ENCODE peak calls at places on chromosome 20, in six cellular contexts. S is ovary, C is pancreas, O is astrocyte of the spinal cord, N is tibial artery, E is body of pancreas. B is an unnamed sample.

GRCh38 chr20:57663681-57664451 is 43.6 kb upstream of the ZBP1 start:
- DNase-seq in S (peak; percentile 30), C (no peak), O (no peak), N (peak; percentile 64), E (no peak), B (no peak)

GRCh38 chr20:40160151-40160550 is 528.9 kb downstream of the MAFB start:
- DNase-seq in S (peak; percentile 33), C (no peak), O (peak; percentile 55), N (peak; percentile 75), E (peak; percentile 35), B (peak; percentile 73)

GRCh38 chr20:22768779-22769178 is 184.4 kb upstream of the FOXA2 start:
- DNase-seq in S (no peak), C (no peak), O (no peak), N (no peak), E (no peak), B (peak; percentile 31)

GRCh38 chr20:46975976-46976375 is 81.3 kb downstream of the EYA2 start:
- DNase-seq in S (no peak), C (no peak), O (no peak), N (no peak), E (no peak), B (no peak)

GRCh38 chr20:47461120-47461685 is 40.5 kb upstream of the NCOA3 start:
- DNase-seq in S (no peak), C (no peak), O (no peak), N (no peak), E (no peak), B (no peak)

GRCh38 chr20:1108437-1108920 is 9.9 kb upstream of the PSMF1 start:
- DNase-seq in S (peak; percentile 51), C (peak; percentile 51), O (peak; percentile 17), N (no peak), E (peak; percentile 59), B (peak; percentile 50)

GRCh38 chr20:32457476-32457986 is 99.4 kb downstream of the ASXL1 start:
- DNase-seq in S (peak; percentile 82), C (peak; percentile 85), O (peak; percentile 57), N (no peak), E (peak; percentile 72), B (peak; percentile 51)

GRCh38 chr20:56431451-56431850 is 19.4 kb downstream of the CASS4 start:
- DNase-seq in S (no peak), C (no peak), O (no peak), N (no peak), E (no peak), B (no peak)

GRCh38 chr20:61263084-61263695 is 11.1 kb downstream of the CDH4 start:
- DNase-seq in S (no peak), C (no peak), O (peak; percentile 33), N (no peak), E (peak; percentile 22), B (peak; percentile 19)

GRCh38 chr20:24934101-24934661 is 14.9 kb upstream of the CST7 start:
- DNase-seq in S (no peak), C (no peak), O (no peak), N (no peak), E (no peak), B (no peak)

GRCh38 chr20:8331740-8332412 is 199.8 kb downstream of the PLCB1 start:
- DNase-seq in S (no peak), C (peak; percentile 45), O (peak; percentile 66), N (no peak), E (peak; percentile 31), B (peak; percentile 10)

GRCh38 chr20:40245829-40246228 is 443.2 kb downstream of the MAFB start:
- DNase-seq in S (no peak), C (no peak), O (no peak), N (no peak), E (no peak), B (no peak)

GRCh38 chr20:20824924-20825584 is 112.6 kb upstream of the RALGAPA2 start:
- DNase-seq in S (peak; percentile 66), C (peak; percentile 63), O (peak; percentile 3), N (peak; percentile 70), E (peak; percentile 57), B (peak; percentile 53)

GRCh38 chr20:17651761-17652388 is 30.2 kb downstream of the RRBP1 start:
- DNase-seq in S (peak; percentile 30), C (no peak), O (no peak), N (peak; percentile 44), E (no peak), B (peak; percentile 21)

GRCh38 chr20:54355631-54356280 is 119.6 kb upstream of the DOK5 start:
- DNase-seq in S (no peak), C (no peak), O (no peak), N (no peak), E (no peak), B (peak; percentile 53)

GRCh38 chr20:3282271-3283221 is 43.6 kb upstream of the SLC4A11 start:
- DNase-seq in S (no peak), C (no peak), O (no peak), N (no peak), E (no peak), B (no peak)

GRCh38 chr20:36202891-36203338 is 33.4 kb upstream of the AAR2 start:
- DNase-seq in S (peak; percentile 84), C (peak; percentile 75), O (peak; percentile 26), N (peak; percentile 75), E (peak; percentile 79), B (peak; percentile 49)

DNA sequence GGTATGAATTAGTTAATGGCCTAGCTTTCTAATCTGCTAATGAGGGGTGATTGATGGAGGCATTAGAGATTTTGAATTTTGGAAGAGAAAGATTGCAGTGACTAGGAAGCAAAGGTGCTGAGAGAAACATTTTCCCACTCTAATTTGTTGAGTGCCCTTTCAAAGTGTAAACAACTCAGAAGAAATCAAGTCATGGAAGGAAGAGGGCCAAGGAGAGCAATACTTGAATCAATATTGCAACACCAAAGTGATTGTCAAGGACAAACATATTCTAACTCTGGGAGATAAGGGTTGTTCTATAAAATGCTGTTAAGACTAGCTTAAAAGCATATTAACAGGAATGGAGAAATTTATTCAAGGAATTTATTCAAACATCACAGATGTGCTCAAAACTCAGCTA is 182.7 kb upstream of the FERMT1 start:
- DNase-seq in S (no peak), C (no peak), O (no peak), N (no peak), E (no peak), B (no peak)
- TF ChIP-seq CTCF in S (no peak), C (no peak), O (no peak), N (no peak), E (no peak), B (no peak)

DNA sequence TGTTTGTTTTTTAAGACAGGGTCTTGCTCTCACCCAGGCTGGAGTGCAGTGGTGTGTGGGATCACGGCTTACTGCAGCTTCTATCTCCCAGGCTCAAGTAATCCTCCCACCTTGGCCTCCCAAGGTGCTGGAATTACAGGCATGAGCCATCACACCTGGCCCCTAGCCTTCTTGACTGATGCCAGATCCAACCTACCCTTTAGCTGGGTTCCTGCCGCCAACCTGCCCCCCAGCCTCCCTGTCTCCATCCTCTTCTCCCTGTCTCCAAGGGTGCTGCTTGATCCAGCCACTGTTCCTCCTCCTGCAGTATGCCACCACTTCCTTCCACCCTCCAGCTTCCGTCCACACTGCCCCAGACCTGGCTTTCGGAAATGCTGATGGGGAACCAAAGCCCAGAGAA is 3.2 kb upstream of the C20orf144 start:
- DNase-seq in S (no peak), C (no peak), O (no peak), N (no peak), E (no peak), B (no peak)
- H3K4me3 ChIP-seq in S (no peak overlapping the region), C (no peak overlapping the region), O (no peak overlapping the region), N (no peak overlapping the region), E (no peak overlapping the region), B (no peak overlapping the region)

GRCh38 chr20:12591949-12592470 is 416.8 kb upstream of the SPTLC3 start:
- DNase-seq in S (no peak), C (no peak), O (no peak), N (no peak), E (no peak), B (no peak)
- TF ChIP-seq CTCF in S (no peak), C (no peak), O (no peak), N (no peak), E (no peak), B (no peak)

DNA sequence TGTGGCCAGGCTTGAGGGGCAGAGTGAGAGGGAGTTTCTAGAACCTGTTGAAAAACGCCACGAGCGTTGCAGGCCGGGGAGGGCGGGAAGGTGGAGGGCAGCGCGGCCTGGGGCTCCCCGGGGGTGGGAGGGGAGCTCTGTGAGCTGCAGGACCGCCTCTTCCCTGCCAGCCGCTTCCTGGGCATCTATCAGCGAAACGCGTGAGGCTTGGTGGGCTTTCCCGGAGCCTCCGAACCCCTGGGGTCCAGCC is 633 bp upstream of the BHLHE23 start:
- DNase-seq in S (no peak), C (no peak), O (no peak), N (no peak), E (no peak), B (no peak)
- H3K4me3 ChIP-seq in S (no peak overlapping the region), C (no peak overlapping the region), O (no peak overlapping the region), N (no peak overlapping the region), E (no peak overlapping the region), B (no peak overlapping the region)

GRCh38 chr20:18795366-18795765 is 18.2 kb upstream of the SCP2D1 start:
- DNase-seq in S (no peak), C (no peak), O (no peak), N (no peak), E (no peak), B (no peak)

GRCh38 chr20:18794428-18794787 is 19.2 kb upstream of the SCP2D1 start:
- DNase-seq in S (no peak), C (no peak), O (no peak), N (no peak), E (no peak), B (no peak)

GRCh38 chr20:18793625-18794427 is 19.8 kb upstream of the SCP2D1 start:
- DNase-seq in S (peak; percentile 88), C (peak; percentile 82), O (peak; percentile 87), N (peak; percentile 92), E (peak; percentile 90), B (peak; percentile 92)

GRCh38 chr20:18801516-18801915 is 12.1 kb upstream of the SCP2D1 start:
- DNase-seq in S (no peak), C (no peak), O (no peak), N (no peak), E (no peak), B (no peak)

DNA sequence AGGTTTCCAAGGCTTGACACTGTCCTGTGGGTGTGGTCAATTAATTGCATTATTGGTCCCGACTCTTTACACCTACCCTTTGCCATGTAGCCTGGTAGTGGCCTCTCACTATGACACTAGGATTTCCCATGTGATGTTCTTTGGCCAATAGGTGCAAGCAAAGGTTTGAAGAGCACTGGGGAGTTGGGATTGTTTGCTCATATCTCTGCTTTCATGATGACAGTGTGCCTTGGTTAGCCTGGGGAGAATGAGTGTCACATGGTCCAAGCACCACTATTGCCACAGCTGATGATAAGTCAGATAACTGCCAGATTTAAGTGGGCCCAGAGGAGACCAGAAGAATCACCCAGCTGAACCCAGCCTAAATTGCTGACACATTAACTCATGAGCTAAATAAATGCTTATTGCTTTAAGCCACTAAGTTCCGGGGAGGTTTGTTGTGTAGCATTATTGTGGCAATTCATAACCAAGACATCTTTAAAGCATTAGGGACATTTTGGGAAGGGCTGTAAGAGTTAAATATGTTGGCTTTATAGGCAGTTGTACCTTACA is 17.2 kb upstream of the SCP2D1 start:
- DNase-seq in S (no peak), C (no peak), O (no peak), N (no peak), E (no peak), B (no peak)
- TF ChIP-seq CTCF in S (no peak), C (no peak), O (no peak), N (no peak), E (no peak), B (no peak)

B was measured in epithelial cell of esophagus.